ENCODE peak calls at places on chromosome 1, in five cellular contexts. V is SK-MEL-5, N is AG04449, T is epithelial cell of esophagus, X is NCI-H1417. A is an unnamed sample.

GRCh38 chr1:27403065-27403726 is 10.8 kb downstream of the GPR3 start:
- DNase-seq in V (peak; percentile 29), N (no peak), T (peak; percentile 73), X (no peak), A (no peak)

GRCh38 chr1:225765982-225766674 is 11.5 kb upstream of the SRP9 start:
- DNase-seq in V (no peak), N (no peak), T (peak; percentile 83), X (no peak), A (no peak)

GRCh38 chr1:163106364-163106987 is 37.3 kb downstream of the RGS4 start:
- DNase-seq in V (no peak), N (no peak), T (no peak), X (no peak), A (peak; percentile 18)

GRCh38 chr1:43552059-43552742 is 21.5 kb downstream of the PTPRF start:
- DNase-seq in V (no peak), N (no peak), T (no peak), X (no peak), A (no peak)

GRCh38 chr1:22527555-22528296 is 35.6 kb upstream of the EPHA8 start:
- DNase-seq in V (peak; percentile 50), N (no peak), T (no peak), X (peak; percentile 91), A (no peak)

GRCh38 chr1:3035871-3036645 is 14.8 kb downstream of the ACTRT2 start:
- DNase-seq in V (no peak), N (no peak), T (no peak), X (no peak), A (no peak)

GRCh38 chr1:243422362-243422761 is 166.5 kb downstream of the SDCCAG8 start:
- DNase-seq in V (no peak), N (no peak), T (no peak), X (no peak), A (no peak)

GRCh38 chr1:48619529-48619928 is 147.5 kb upstream of the SPATA6 start:
- DNase-seq in V (peak; percentile 48), N (no peak), T (peak; percentile 67), X (no peak), A (peak; percentile 64)

GRCh38 chr1:18572022-18572920 is 58.4 kb upstream of the PAX7 start:
- DNase-seq in V (no peak), N (no peak), T (no peak), X (no peak), A (no peak)

GRCh38 chr1:169899519-169900217 is 6.0 kb upstream of the SCYL3 start:
- DNase-seq in V (no peak), N (no peak), T (no peak), X (no peak), A (no peak)

GRCh38 chr1:15956150-15956549 is 19.8 kb downstream of the ZBTB17 start:
- DNase-seq in V (no peak), N (no peak), T (peak; percentile 43), X (no peak), A (no peak)

GRCh38 chr1:202565890-202566289 is 144.4 kb downstream of the SYT2 start:
- DNase-seq in V (peak; percentile 63), N (no peak), T (no peak), X (no peak), A (no peak)

GRCh38 chr1:87150143-87150542 is 178.5 kb upstream of the LMO4 start:
- DNase-seq in V (no peak), N (no peak), T (no peak), X (no peak), A (no peak)

GRCh38 chr1:197393772-197394171 is 125.7 kb downstream of the CRB1 start:
- DNase-seq in V (no peak), N (no peak), T (no peak), X (no peak), A (no peak)

GRCh38 chr1:25082216-25082899 is 149.9 kb downstream of the SYF2 start:
- DNase-seq in V (no peak), N (no peak), T (peak; percentile 41), X (no peak), A (no peak)

GRCh38 chr1:185453496-185454192 is 136.6 kb upstream of the IVNS1ABP start:
- DNase-seq in V (no peak), N (peak; percentile 98), T (peak; percentile 76), X (no peak), A (peak; percentile 51)

GRCh38 chr1:16158025-16158424 is 2.2 kb upstream of the EPHA2 start:
- DNase-seq in V (no peak), N (no peak), T (no peak), X (no peak), A (no peak)

GRCh38 chr1:85343612-85344255 is 67.3 kb upstream of the BCL10 start:
- DNase-seq in V (peak; percentile 64), N (peak; percentile 75), T (no peak), X (no peak), A (no peak)

GRCh38 chr1:84253041-84253440 is 48.5 kb upstream of the SAMD13 start:
- DNase-seq in V (no peak), N (peak; percentile 88), T (peak; percentile 9), X (no peak), A (no peak)

GRCh38 chr1:114355240-114355639 is 155.8 kb downstream of the TRIM33 start:
- DNase-seq in V (no peak), N (no peak), T (no peak), X (no peak), A (no peak)

GRCh38 chr1:24189528-24189927 is 2.4 kb upstream of the IFNLR1 start:
- DNase-seq in V (no peak), N (no peak), T (no peak), X (no peak), A (no peak)

GRCh38 chr1:36133484-36133883 is 8.5 kb upstream of the COL8A2 start:
- DNase-seq in V (peak; percentile 52), N (peak; percentile 89), T (peak; percentile 85), X (no peak), A (peak; percentile 85)

GRCh38 chr1:183180634-183181056 is 5.4 kb upstream of the LAMC2 start:
- DNase-seq in V (peak; percentile 84), N (peak; percentile 65), T (peak; percentile 93), X (no peak), A (peak; percentile 87)

GRCh38 chr1:226457307-226457712 is 49.4 kb upstream of the PARP1 start:
- DNase-seq in V (peak; percentile 35), N (no peak), T (no peak), X (no peak), A (no peak)

GRCh38 chr1:41954533-41954944 is 35.8 kb upstream of the HIVEP3 start:
- DNase-seq in V (peak; percentile 72), N (no peak), T (peak; percentile 79), X (no peak), A (peak; percentile 71)

GRCh38 chr1:165397945-165398344 is 41.4 kb upstream of the LMX1A start:
- DNase-seq in V (no peak), N (no peak), T (peak; percentile 29), X (no peak), A (peak; percentile 34)